ENCODE peak calls at places on chromosomes 13 and 19, in eight cellular contexts. I is PC-3, L is PC-9, N is SK-N-SH, M is OCI-LY7, W is MM.1S, Z is GM23338, K is HCT116. J is an unnamed sample.

GRCh38 chr19:40947573-40947972 is 43.5 kb upstream of the CYP2B6 start:
- DNase-seq in I (no peak), W (no peak), M (no peak), Z (no peak), K (no peak), N (no peak), L (no peak), J (no peak)

GRCh38 chr19:17522988-17523872 is 11.8 kb downstream of the PGLS start:
- DNase-seq in Z (no peak), L (no peak), N (no peak), M (peak; percentile 97), I (no peak), K (no peak), W (peak; percentile 79), J (no peak)

GRCh38 chr19:2254052-2254872 is 2.0 kb downstream of the JSRP1 start:
- DNase-seq in Z (peak; percentile 89), N (peak; percentile 45), L (no peak), M (no peak), W (no peak), I (no peak), K (no peak), J (peak; percentile 81)

GRCh38 chr13:53206455-53206854 is 177.8 kb downstream of the OLFM4 start:
- DNase-seq in N (peak; percentile 31), M (peak; percentile 1), I (peak; percentile 4), Z (peak; percentile 53), L (no peak), W (no peak), K (no peak), J (no peak)

GRCh38 chr13:45436953-45437352 is 18.8 kb upstream of the SLC25A30 start:
- DNase-seq in W (no peak), K (no peak), L (no peak), N (no peak), I (no peak), M (no peak), Z (no peak), J (no peak)

GRCh38 chr13:114185182-114185971 is 6.3 kb downstream of the CFAP97D2 start:
- DNase-seq in Z (no peak), M (no peak), I (no peak), N (no peak), K (no peak), L (no peak), W (no peak), J (no peak)

GRCh38 chr13:111990362-111990761 is 76.6 kb upstream of the SOX1 start:
- DNase-seq in I (no peak), W (no peak), M (no peak), L (no peak), K (no peak), N (no peak), Z (no peak), J (no peak)

GRCh38 chr13:27619711-27620376 is 485 bp downstream of the LNX2 start:
- DNase-seq in Z (peak; percentile 43), N (peak; percentile 70), M (peak; percentile 68), L (no peak), K (no peak), W (peak; percentile 15), I (peak; percentile 29), J (no peak)

GRCh38 chr19:46015080-46015960 is 7.5 kb downstream of the PGLYRP1 start:
- DNase-seq in K (no peak), L (peak; percentile 83), W (no peak), I (no peak), N (peak; percentile 93), Z (peak; percentile 96), M (peak; percentile 38), J (peak; percentile 83)

GRCh38 chr13:55554741-55555140 is 1586.0 kb upstream of the PRR20A start:
- DNase-seq in Z (no peak), W (no peak), M (no peak), L (no peak), K (no peak), I (no peak), N (no peak), J (no peak)

GRCh38 chr19:46984077-46985010 is 35.3 kb upstream of the NPAS1 start:
- DNase-seq in Z (no peak), K (no peak), L (no peak), N (peak; percentile 74), I (peak; percentile 38), M (no peak), W (no peak), J (peak; percentile 49)

GRCh38 chr19:11787536-11787935 is 10.8 kb upstream of the ZNF491 start:
- DNase-seq in M (no peak), K (no peak), I (no peak), Z (no peak), N (no peak), W (no peak), L (no peak), J (no peak)

GRCh38 chr13:110811008-110811720 is 97.7 kb downstream of the ING1 start:
- DNase-seq in M (no peak), W (no peak), K (no peak), N (no peak), L (no peak), Z (no peak), I (no peak), J (no peak)

GRCh38 chr13:101700598-101700997 is 248.1 kb downstream of the ITGBL1 start:
- DNase-seq in L (no peak), K (no peak), W (no peak), Z (no peak), N (no peak), I (no peak), M (no peak), J (no peak)

GRCh38 chr13:38965281-38965680 is 25.4 kb downstream of the STOML3 start:
- DNase-seq in Z (no peak), M (no peak), I (no peak), K (no peak), L (no peak), W (no peak), N (no peak), J (no peak)
- H3K9me2 ChIP-seq in Z (no peaks in the 10 kb centered on the region), M (no peaks in the 10 kb centered on the region), I (no peaks in the 10 kb centered on the region), K (no peaks in the 10 kb centered on the region), L (no peaks in the 10 kb centered on the region), W (no peaks in the 10 kb centered on the region), N (no peaks in the 10 kb centered on the region), J (no peaks in the 10 kb centered on the region)

DNA sequence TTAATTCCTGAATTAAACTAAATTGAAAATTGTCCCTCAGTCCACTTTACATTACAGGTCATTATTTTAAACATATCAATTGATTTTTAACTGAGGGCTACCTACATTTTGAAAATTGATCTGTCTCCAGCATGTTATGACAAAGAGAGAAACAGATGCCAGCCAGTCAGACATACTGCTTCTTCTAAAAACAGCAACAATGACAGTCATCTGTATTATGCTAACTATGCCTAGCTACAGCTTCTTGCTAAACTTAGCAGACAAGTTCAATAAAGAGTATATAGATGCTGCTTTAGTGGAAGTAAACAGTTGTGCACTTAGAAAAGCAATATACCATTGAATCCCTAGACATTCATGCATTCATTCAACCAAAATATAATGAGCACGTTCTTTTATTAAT is 48.6 kb upstream of the EEF1AKMT1 start:
- DNase-seq in Z (no peak), W (no peak), I (no peak), L (no peak), M (no peak), K (no peak), N (no peak), J (no peak)
- H3K79me2 ChIP-seq in Z (peaks cover 7% of the 10 kb centered on the region), W (no peaks in the 10 kb centered on the region), I (no peaks in the 10 kb centered on the region), L (peaks cover 3% of the 10 kb centered on the region), M (no peaks in the 10 kb centered on the region), K (peaks cover 45% of the 10 kb centered on the region), N (no peaks in the 10 kb centered on the region), J (no peaks in the 10 kb centered on the region)

GRCh38 chr19:12838893-12839656 is 760 bp downstream of the MAST1 start:
- DNase-seq in L (no peak), I (peak; percentile 47), W (no peak), M (peak; percentile 67), N (peak; percentile 55), Z (no peak), K (no peak), J (no peak)

GRCh38 chr19:12837225-12837624 is 1.1 kb upstream of the MAST1 start:
- DNase-seq in Z (peak; percentile 24), K (no peak), N (no peak), W (no peak), I (peak; percentile 85), L (no peak), M (no peak), J (no peak)

GRCh38 chr19:12836529-12836863 is 1.8 kb upstream of the MAST1 start:
- DNase-seq in N (no peak), W (no peak), L (no peak), Z (no peak), M (no peak), K (no peak), I (no peak), J (no peak)

GRCh38 chr19:12840091-12841079 is 2.1 kb downstream of the MAST1 start:
- DNase-seq in L (peak; percentile 97), Z (peak; percentile 98), N (peak; percentile 90), I (peak; percentile 93), K (peak; percentile 93), W (peak; percentile 31), M (peak; percentile 90), J (peak; percentile 79)

DNA sequence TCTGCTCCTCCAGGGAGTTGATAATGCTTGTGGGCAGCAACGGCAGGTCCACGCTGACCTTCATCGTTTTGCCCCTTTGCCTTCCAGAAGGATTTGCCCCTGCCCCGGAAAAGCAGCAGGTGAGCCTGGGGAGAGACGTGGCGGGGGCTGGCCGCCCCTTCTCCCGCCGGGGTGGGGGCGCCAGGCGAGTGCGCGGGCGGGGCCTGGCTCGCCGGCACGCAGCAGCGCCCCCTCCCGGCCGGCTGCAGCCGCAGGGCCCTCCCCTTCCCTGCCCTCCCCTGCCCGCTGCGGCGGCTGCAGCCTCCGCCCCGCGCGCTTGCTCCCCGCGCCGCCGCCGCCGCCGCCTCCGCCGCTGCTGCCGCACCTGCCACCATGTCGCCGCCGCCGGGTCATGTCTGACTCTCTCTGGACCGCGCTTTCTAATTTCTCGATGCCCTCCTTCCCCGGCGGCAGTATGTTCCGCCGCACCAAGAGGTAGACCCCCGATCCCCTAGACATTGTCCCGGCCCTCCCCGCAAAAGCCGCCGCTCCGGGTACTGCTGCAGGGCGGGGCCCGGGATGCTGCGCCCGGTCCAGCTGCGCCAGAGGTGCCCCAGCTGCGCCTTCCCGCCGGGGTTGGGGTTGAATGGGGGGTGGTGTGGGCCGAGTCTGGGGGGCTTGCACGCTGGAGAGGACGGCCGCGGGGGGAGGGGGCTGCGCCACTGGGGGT is at the start of gene MAST1:
- DNase-seq in L (peak; percentile 65), K (no peak), Z (peak; percentile 80), I (peak; percentile 80), W (peak; percentile 45), M (peak; percentile 81), N (peak; percentile 94), J (peak; percentile 83)
- TF ChIP-seq CTCF in L (peak; percentile 58), K (peak; percentile 53), Z (peak; percentile 68), I (peak; percentile 56), W (peak; percentile 16), M (peak; percentile 68), N (peak; percentile 60), J (peak; percentile 39)

GRCh38 chr13:106756446-106756845 is 188.5 kb upstream of the ARGLU1 start:
- DNase-seq in W (no peak), K (no peak), I (no peak), Z (no peak), L (no peak), N (no peak), M (no peak), J (peak; percentile 26)
- H3K9me2 ChIP-seq in W (no peaks in the 10 kb centered on the region), K (no peaks in the 10 kb centered on the region), I (no peaks in the 10 kb centered on the region), Z (no peaks in the 10 kb centered on the region), L (no peaks in the 10 kb centered on the region), N (no peaks in the 10 kb centered on the region), M (no peaks in the 10 kb centered on the region), J (no peaks in the 10 kb centered on the region)

GRCh38 chr19:13019330-13019729 is 24.1 kb downstream of the NFIX start:
- DNase-seq in L (no peak), W (no peak), I (no peak), N (no peak), M (no peak), Z (no peak), K (no peak), J (no peak)
- H3K79me2 ChIP-seq in L (no peaks in the 10 kb centered on the region), W (no peaks in the 10 kb centered on the region), I (peaks cover 93% of the 10 kb centered on the region), N (peaks cover 20% of the 10 kb centered on the region), M (no peaks in the 10 kb centered on the region), Z (no peaks in the 10 kb centered on the region), K (no peaks in the 10 kb centered on the region), J (peaks cover 43% of the 10 kb centered on the region)

GRCh38 chr13:108034909-108035308 is 180.4 kb downstream of the LIG4 start:
- DNase-seq in Z (no peak), I (no peak), M (no peak), W (no peak), N (no peak), L (no peak), K (no peak), J (no peak)
- TF ChIP-seq CTCF in Z (no peak), I (no peak), M (no peak), W (no peak), N (no peak), L (no peak), K (no peak), J (no peak)